ENCODE peak calls at places on chromosomes 16 and 17, in seven cellular contexts. E, Z, T, Q, I, J and V are unnamed samples.

GRCh38 chr17:15456972-15457722 is 10.3 kb downstream of the CDRT4 start:
- DNase-seq in E (peak), Z (no peak), T (no peak), Q (peak), I (peak), J (no peak), V (no peak)

GRCh38 chr16:57260294-57260929 is 15.4 kb downstream of the ARL2BP start:
- DNase-seq in E (peak), Z (no peak), T (peak), Q (peak), I (no peak), J (peak), V (no peak)

GRCh38 chr17:27671591-27671910 is 40.6 kb downstream of the LGALS9 start:
- DNase-seq in E (no peak), Z (no peak), T (no peak), Q (no peak), I (no peak), J (no peak), V (no peak)

GRCh38 chr16:84277244-84277823 is 17.3 kb upstream of the WFDC1 start:
- DNase-seq in E (peak), Z (no peak), T (peak), Q (peak), I (peak), J (peak), V (no peak)

GRCh38 chr17:74452027-74452840 is 14.2 kb upstream of the CD300A start:
- DNase-seq in E (no peak), Z (no peak), T (no peak), Q (peak), I (no peak), J (no peak), V (no peak)

GRCh38 chr17:21250719-21251305 is 2.4 kb downstream of the NATD1 start:
- DNase-seq in E (no peak), Z (no peak), T (no peak), Q (no peak), I (no peak), J (no peak), V (no peak)

GRCh38 chr17:14299261-14300093 is 1.4 kb upstream of the HS3ST3B1 start:
- DNase-seq in E (peak), Z (no peak), T (peak), Q (peak), I (no peak), J (no peak), V (no peak)

GRCh38 chr17:34519286-34519685 is 60.1 kb upstream of the TMEM132E start:
- DNase-seq in E (no peak), Z (no peak), T (peak), Q (peak), I (no peak), J (no peak), V (no peak)

GRCh38 chr16:15427648-15428239 is 6.6 kb upstream of the BMERB1 start:
- DNase-seq in E (peak), Z (peak), T (peak), Q (peak), I (peak), J (no peak), V (no peak)

GRCh38 chr16:28057949-28058348 is 5.6 kb downstream of the GSG1L start:
- DNase-seq in E (no peak), Z (no peak), T (no peak), Q (no peak), I (no peak), J (no peak), V (no peak)

DNA sequence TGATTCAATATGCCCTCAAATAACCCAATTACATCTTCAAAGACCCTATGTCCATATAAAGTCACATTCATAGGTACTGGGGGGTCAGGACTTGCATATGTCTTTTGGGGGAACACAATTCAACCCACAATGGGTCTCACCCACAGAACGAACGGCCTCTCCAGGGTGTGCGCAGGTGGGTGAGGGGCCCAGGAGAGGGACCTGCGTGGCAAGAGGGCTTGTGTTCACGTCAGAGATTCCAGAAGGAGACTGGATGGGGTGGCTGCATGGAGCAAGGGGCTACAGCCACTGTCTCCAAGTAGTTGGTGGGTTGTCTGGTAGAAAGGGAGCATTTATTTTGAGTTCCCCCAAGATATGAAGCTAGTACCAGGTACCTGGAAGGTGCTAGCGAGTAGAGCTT is 212.2 kb downstream of the SEC14L1 start:
- DNase-seq in E (no peak), Z (no peak), T (no peak), Q (no peak), I (no peak), J (no peak), V (no peak)
- H3K27ac ChIP-seq in E (no peak), Z (no peak), T (no peak), Q (no peak), I (no peak), J (no peak), V (no peak)

DNA sequence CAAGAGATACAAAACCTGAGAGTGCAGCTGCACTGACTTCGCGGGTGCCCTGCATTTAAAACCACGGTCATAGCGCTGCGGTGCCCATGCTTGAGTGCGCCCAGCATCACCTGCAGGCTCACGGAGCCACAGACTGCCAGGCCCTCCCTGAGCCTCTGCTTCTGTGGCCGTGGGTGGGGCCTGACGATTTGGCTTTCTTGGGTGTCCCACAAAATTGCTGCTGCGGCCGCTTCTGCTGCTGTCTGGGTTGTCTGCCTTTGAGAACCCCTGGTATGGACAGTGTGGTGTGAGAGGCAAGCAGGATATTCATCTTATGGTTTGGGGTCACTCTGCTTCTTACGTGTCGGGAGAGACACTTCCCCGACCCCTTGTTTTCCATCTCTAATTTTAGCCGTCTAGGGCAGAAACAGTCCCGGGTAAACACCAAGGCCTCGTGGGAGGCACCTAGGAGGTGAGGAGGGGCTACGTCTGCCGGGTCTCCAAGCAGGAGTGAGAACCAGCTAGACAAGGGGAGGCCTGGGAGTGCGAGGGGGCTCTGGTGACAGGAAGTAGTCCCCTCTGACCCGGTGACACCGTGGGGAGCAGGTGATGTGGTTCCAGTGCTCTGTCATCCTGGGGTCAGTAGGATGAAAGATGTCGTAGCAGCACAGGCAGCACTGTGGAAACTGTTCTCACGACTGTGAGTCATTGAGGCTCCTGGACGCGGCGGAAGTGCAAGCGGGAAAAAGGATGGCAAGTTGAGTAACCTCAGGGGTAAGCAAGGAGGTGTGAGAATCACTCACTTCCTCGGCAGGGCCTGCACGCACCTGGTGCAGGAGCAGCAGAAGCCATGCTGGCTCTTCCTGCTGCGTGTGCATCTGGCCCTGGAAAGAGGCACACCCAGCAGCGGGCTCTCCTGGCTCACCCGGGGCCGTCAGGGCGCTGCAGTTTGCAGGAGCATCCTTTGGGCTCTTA is 176.3 kb downstream of the RPTOR start:
- DNase-seq in E (no peak), Z (no peak), T (no peak), Q (peak), I (no peak), J (peak), V (peak)
- H3K27ac ChIP-seq in E (no peak), Z (no peak), T (no peak), Q (no peak), I (no peak), J (peak), V (peak)

GRCh38 chr17:57605734-57606105 is 139.4 kb downstream of the CCDC182 start:
- DNase-seq in E (no peak), Z (no peak), T (no peak), Q (no peak), I (no peak), J (no peak), V (no peak)

GRCh38 chr17:57603541-57603940 is 141.6 kb downstream of the CCDC182 start:
- DNase-seq in E (no peak), Z (no peak), T (no peak), Q (no peak), I (no peak), J (no peak), V (no peak)

GRCh38 chr17:57604771-57605733 is 140.0 kb downstream of the CCDC182 start:
- DNase-seq in E (no peak), Z (no peak), T (peak), Q (no peak), I (peak), J (no peak), V (no peak)

GRCh38 chr17:57602896-57603295 is 142.2 kb downstream of the CCDC182 start:
- DNase-seq in E (no peak), Z (no peak), T (no peak), Q (no peak), I (no peak), J (no peak), V (no peak)

GRCh38 chr17:57603978-57604377 is 141.1 kb downstream of the CCDC182 start:
- DNase-seq in E (no peak), Z (no peak), T (no peak), Q (no peak), I (peak), J (no peak), V (no peak)
- H3K27ac ChIP-seq in E (no peak), Z (no peak), T (no peak), Q (no peak), I (peak), J (no peak), V (no peak)

DNA sequence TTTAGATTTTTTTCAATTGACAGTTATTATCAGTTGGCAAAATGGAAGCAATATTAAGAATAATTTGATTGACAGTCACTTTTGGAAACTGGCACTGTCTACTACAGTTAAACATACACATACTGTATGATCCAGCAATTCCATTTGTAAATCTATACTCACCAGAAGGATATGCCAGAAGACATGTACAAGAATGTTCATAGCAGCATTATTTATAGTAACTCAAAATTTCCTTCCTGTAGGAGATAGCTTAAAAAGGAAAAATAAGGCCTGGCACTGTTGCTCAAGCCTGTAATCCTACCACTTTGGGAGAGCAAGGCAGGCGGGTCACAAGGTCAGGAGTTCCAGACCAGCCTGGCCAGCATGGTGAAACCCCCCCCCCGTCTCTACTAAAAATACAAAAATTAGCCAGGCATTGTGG is 89.3 kb downstream of the VMP1 start:
- DNase-seq in E (no peak), Z (no peak), T (no peak), Q (no peak), I (no peak), J (no peak), V (no peak)
- H3K27ac ChIP-seq in E (no peak), Z (peak), T (no peak), Q (no peak), I (no peak), J (no peak), V (no peak)

GRCh38 chr17:49194297-49194607 is 16.1 kb downstream of the GNGT2 start:
- DNase-seq in E (no peak), Z (no peak), T (no peak), Q (no peak), I (no peak), J (no peak), V (no peak)
- H3K27ac ChIP-seq in E (no peak), Z (no peak), T (no peak), Q (no peak), I (peak), J (no peak), V (no peak)

GRCh38 chr17:64706224-64707076 is 44.3 kb upstream of the SMURF2 start:
- DNase-seq in E (peak), Z (no peak), T (no peak), Q (peak), I (no peak), J (peak), V (peak)
- H3K27ac ChIP-seq in E (no peak), Z (peak), T (no peak), Q (no peak), I (no peak), J (peak), V (peak)

GRCh38 chr16:75267631-75268264 is 16.3 kb upstream of the BCAR1 start:
- DNase-seq in E (peak), Z (no peak), T (no peak), Q (peak), I (no peak), J (peak), V (no peak)

GRCh38 chr16:75264999-75265910 is 13.8 kb upstream of the BCAR1 start:
- DNase-seq in E (peak), Z (no peak), T (no peak), Q (no peak), I (peak), J (no peak), V (no peak)

GRCh38 chr16:75264531-75264998 is 13.1 kb upstream of the BCAR1 start:
- DNase-seq in E (peak), Z (no peak), T (no peak), Q (no peak), I (peak), J (no peak), V (no peak)

GRCh38 chr16:75266738-75267630 is 15.6 kb upstream of the BCAR1 start:
- DNase-seq in E (no peak), Z (no peak), T (no peak), Q (no peak), I (peak), J (no peak), V (no peak)

GRCh38 chr16:75265911-75266701 is 14.7 kb upstream of the BCAR1 start:
- DNase-seq in E (peak), Z (no peak), T (peak), Q (peak), I (peak), J (peak), V (no peak)
- H3K27ac ChIP-seq in E (peak), Z (peak), T (no peak), Q (peak), I (peak), J (peak), V (peak)

DNA sequence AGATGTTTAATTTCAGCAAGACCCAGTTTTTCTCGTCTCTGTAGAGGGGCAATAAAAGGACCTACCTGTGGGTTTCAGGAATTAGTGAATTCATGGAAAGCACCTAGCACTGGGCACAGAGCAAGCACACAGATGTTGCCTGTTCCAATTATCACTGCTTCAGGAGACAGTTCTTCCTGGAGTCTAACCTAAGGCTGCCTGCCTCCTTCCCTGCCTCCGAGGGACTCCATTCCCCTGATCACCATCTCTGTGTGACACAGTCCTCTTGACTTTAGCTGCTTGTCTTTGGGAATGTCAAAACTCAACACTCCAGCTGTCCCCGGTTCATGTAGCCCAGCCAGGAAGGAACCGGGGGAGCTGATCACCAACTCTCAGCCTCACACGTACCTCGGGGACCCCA is 474.9 kb downstream of the SLC39A11 start:
- DNase-seq in E (no peak), Z (no peak), T (no peak), Q (no peak), I (no peak), J (no peak), V (no peak)
- H3K27ac ChIP-seq in E (peak), Z (no peak), T (no peak), Q (no peak), I (no peak), J (no peak), V (peak)

DNA sequence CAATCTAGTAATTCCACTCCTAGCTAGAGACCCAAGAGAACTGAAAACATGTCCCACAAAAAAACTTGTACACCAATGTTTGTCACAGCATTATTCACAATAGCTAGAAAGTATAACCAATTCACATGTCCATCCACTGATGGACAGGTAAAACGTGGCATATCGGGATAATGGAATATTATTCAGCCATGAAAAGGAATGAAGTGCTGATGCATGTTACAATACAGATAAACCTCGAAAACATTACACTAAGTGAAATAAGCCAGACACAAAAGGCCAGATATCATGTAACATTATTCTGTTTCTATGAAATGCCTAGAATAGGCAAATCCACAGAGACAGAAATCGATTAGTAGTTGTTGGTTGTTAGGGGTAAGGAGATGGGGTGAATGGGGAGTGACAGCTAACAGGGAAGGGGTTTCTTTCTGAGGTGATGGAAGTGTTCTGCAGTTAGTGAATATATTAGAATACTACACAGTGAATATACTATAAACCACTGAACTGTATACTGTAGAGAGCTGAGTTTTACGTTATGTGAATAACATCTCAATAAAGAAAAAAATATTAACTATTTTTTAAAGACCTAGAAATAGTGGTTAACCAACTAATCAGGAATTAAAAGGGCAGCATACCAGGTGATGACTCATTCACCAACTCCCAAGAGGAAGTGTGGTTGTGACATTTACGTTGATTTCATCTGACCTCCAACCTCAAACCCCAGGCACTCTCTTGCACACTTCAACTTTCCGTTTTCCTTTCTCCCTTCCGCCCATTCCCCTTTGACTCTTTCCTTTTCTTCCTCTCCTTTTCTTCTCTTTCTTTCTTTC is 48.6 kb downstream of the GAS7 start:
- DNase-seq in E (no peak), Z (no peak), T (no peak), Q (peak), I (no peak), J (peak), V (peak)
- H3K27ac ChIP-seq in E (no peak), Z (no peak), T (no peak), Q (no peak), I (no peak), J (no peak), V (no peak)